ENCODE peak calls at places on chromosomes 1 and 21, in ten cellular contexts. I is mesenchymal stem cell; J is SJSA1; G is heart left ventricle; B is neuronal stem cell; C is CD8-positive, alpha-beta T cell; R is psoas muscle; Z is HCT116; E is A673; S is lung. T is an unnamed sample. For H3K36me3, the result is how much of the 10 kb centered on the place peaks cover.

GRCh38 chr1:117886101-117886795 is 43.2 kb downstream of the GDAP2 start:
- DNase-seq in I (peak), J (no peak), G (no peak), B (no peak), C (no peak), R (no peak), Z (no peak), E (no peak), S (no peak), T (no peak)

GRCh38 chr21:43343992-43344886 is 82.7 kb downstream of the SIK1 start:
- DNase-seq in I (no peak), J (no peak), G (no peak), B (no peak), C (no peak), R (no peak), Z (no peak), E (no peak), S (peak), T (peak)

GRCh38 chr1:68221971-68222355 is 10.4 kb downstream of the WLS start:
- DNase-seq in I (peak), J (no peak), G (no peak), B (no peak), C (no peak), R (no peak), Z (no peak), E (no peak), S (no peak), T (no peak)

GRCh38 chr1:19644761-19645543 is 841 bp downstream of the NBL1 start:
- DNase-seq in I (peak), J (no peak), G (peak), B (no peak), C (peak), R (peak), Z (no peak), E (peak), S (no peak), T (no peak)

GRCh38 chr1:83559090-83559489 is 439.8 kb downstream of the TTLL7 start:
- DNase-seq in I (no peak), J (no peak), G (no peak), B (no peak), C (no peak), R (no peak), Z (no peak), E (no peak), S (no peak), T (no peak)

GRCh38 chr1:177586429-177586828 is 383.4 kb downstream of the SEC16B start:
- DNase-seq in I (peak), J (no peak), G (no peak), B (no peak), C (no peak), R (no peak), Z (no peak), E (no peak), S (no peak), T (no peak)

GRCh38 chr1:111719135-111719534 is 20.1 kb downstream of the INKA2 start:
- DNase-seq in I (no peak), J (no peak), G (no peak), B (no peak), C (no peak), R (no peak), Z (no peak), E (no peak), S (no peak), T (no peak)

GRCh38 chr1:41482001-41482765 is 2.3 kb downstream of the EDN2 start:
- DNase-seq in I (no peak), J (peak), G (no peak), B (no peak), C (no peak), R (no peak), Z (no peak), E (peak), S (peak), T (peak)

GRCh38 chr1:203126151-203126865 is 1.2 kb upstream of the ADORA1 start:
- DNase-seq in I (peak), J (peak), G (no peak), B (peak), C (no peak), R (no peak), Z (no peak), E (peak), S (no peak), T (no peak)

GRCh38 chr1:45867697-45868346 is 64.4 kb downstream of the MAST2 start:
- DNase-seq in I (no peak), J (no peak), G (no peak), B (no peak), C (no peak), R (no peak), Z (no peak), E (no peak), S (no peak), T (no peak)

GRCh38 chr1:45863117-45863670 is 59.8 kb downstream of the MAST2 start:
- DNase-seq in I (peak), J (no peak), G (no peak), B (no peak), C (no peak), R (no peak), Z (no peak), E (peak), S (no peak), T (no peak)

GRCh38 chr1:45862008-45862407 is 58.6 kb downstream of the MAST2 start:
- DNase-seq in I (no peak), J (no peak), G (no peak), B (no peak), C (no peak), R (no peak), Z (no peak), E (no peak), S (no peak), T (no peak)

GRCh38 chr1:45864124-45864721 is 60.8 kb downstream of the MAST2 start:
- DNase-seq in I (no peak), J (no peak), G (no peak), B (no peak), C (no peak), R (no peak), Z (no peak), E (peak), S (no peak), T (no peak)

GRCh38 chr1:45864765-45865164 is 61.4 kb downstream of the MAST2 start:
- DNase-seq in I (no peak), J (no peak), G (no peak), B (no peak), C (no peak), R (no peak), Z (no peak), E (no peak), S (no peak), T (no peak)
- H3K4me3 ChIP-seq in I (no peak), J (peak), G (no peak), B (no peak), C (no peak), R (peak), Z (no peak), E (peak), S (no peak), T (no peak)

DNA sequence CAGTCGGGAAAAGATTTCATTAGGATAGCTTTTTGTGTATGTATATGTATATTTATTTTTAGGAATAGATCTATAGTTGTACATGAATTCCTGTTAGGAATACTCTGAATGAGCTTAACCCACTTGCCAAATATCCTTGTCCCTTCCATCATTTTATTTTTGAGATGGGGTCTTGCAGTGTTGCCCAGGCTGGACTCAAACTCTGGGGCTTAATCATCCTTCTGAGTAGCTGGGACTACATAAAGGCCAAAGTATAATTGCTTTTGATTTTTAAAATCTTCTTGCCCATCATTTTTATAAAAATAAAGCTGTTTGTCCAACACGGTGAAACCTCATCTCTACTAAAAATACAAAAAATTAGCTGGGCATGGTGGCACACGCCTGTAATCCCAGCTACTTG is 20.2 kb upstream of the PLEKHM2 start:
- DNase-seq in I (no peak), J (no peak), G (no peak), B (no peak), C (no peak), R (no peak), Z (no peak), E (no peak), S (no peak), T (no peak)
- H3K36me3 ChIP-seq in I (half or more), J (under half), G (under half), B (under half), C (under half), R (half or more), Z (under half), E (under half), S (under half), T (under half)

GRCh38 chr1:90707363-90707710 is 9.8 kb downstream of the BARHL2 start:
- DNase-seq in I (peak), J (no peak), G (no peak), B (no peak), C (no peak), R (no peak), Z (no peak), E (peak), S (peak), T (peak)
- H3K4me3 ChIP-seq in I (no peak), J (no peak), G (no peak), B (no peak), C (no peak), R (peak), Z (no peak), E (peak), S (no peak), T (peak)

DNA sequence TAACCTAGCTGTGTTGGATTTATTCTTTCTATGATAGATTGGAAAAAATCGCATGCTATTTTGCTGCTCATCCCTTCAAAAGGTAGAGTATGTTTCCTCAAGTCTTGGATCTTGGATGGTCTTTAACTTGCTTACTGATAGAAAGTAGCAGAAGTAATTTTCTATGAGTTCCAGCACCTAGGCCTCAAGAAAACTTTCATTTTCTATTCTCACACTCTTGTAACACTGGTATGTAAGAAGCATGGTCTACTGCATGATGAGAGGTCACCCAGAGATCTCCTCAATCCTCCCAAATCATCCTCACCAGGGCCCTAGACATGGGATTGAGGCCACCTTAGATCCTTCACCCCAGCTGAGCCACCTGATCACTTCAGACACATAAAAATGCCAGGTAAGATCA is 7.2 kb downstream of the SPTA1 start:
- DNase-seq in I (no peak), J (no peak), G (no peak), B (no peak), C (no peak), R (no peak), Z (no peak), E (no peak), S (no peak), T (no peak)
- H3K36me3 ChIP-seq in I (under half), J (under half), G (under half), B (under half), C (under half), R (under half), Z (under half), E (under half), S (under half), T (under half)

GRCh38 chr1:78142731-78143130 is 97.0 kb downstream of the GIPC2 start:
- DNase-seq in I (no peak), J (no peak), G (no peak), B (no peak), C (no peak), R (no peak), Z (no peak), E (no peak), S (no peak), T (no peak)
- H3K4me3 ChIP-seq in I (no peak), J (no peak), G (no peak), B (no peak), C (peak), R (no peak), Z (no peak), E (no peak), S (peak), T (no peak)

GRCh38 chr1:207327994-207328393 is 6.5 kb downstream of the CD55 start:
- DNase-seq in I (peak), J (no peak), G (no peak), B (no peak), C (no peak), R (no peak), Z (no peak), E (no peak), S (no peak), T (no peak)
- H3K36me3 ChIP-seq in I (half or more), J (half or more), G (under half), B (under half), C (half or more), R (half or more), Z (under half), E (under half), S (under half), T (under half)